ENCODE peak calls at places on chromosomes 4 and X, in six cellular contexts. M is ovary, A is AG04450, K is uterus, L is GM23338, X is AG09309. F is an unnamed sample.

GRCh38 chr4:38154681-38155588 is 194.7 kb downstream of the PTTG2 start:
- DNase-seq in M (no peak), K (no peak), A (no peak), X (no peak), L (no peak), F (no peak)

GRCh38 chr4:63556332-63556731 is 852.9 kb downstream of the TECRL start:
- DNase-seq in L (peak), X (no peak), K (no peak), A (no peak), M (no peak), F (no peak)

GRCh38 chr4:112031712-112032328 is 113.4 kb upstream of the FAM241A start:
- DNase-seq in X (peak), M (no peak), A (peak), L (peak), K (no peak), F (peak)

GRCh38 chrX:13937370-13938052 is 92.2 kb downstream of the GEMIN8 start:
- DNase-seq in L (no peak), M (no peak), A (no peak), K (no peak), X (peak), F (no peak)

GRCh38 chrX:41481264-41482109 is 34.3 kb downstream of the NYX start:
- DNase-seq in M (no peak), X (no peak), A (no peak), L (peak), K (no peak), F (no peak)

GRCh38 chr4:6674500-6675149 is 19.1 kb upstream of the S100P start:
- DNase-seq in A (no peak), M (no peak), K (no peak), L (peak), X (no peak), F (no peak)

GRCh38 chr4:109410776-109411175 is 22.8 kb upstream of the SEC24B start:
- DNase-seq in L (peak), X (no peak), M (no peak), A (no peak), K (no peak), F (no peak)

GRCh38 chr4:150181536-150181935 is 103.3 kb downstream of the DCLK2 start:
- DNase-seq in A (no peak), M (no peak), K (no peak), X (no peak), L (peak), F (no peak)

GRCh38 chr4:169841776-169842175 is 84.0 kb upstream of the HPF1 start:
- DNase-seq in L (no peak), M (no peak), X (no peak), A (no peak), K (no peak), F (no peak)

GRCh38 chr4:112145820-112146813 is 863 bp downstream of the FAM241A start:
- DNase-seq in L (peak), A (no peak), K (peak), X (no peak), M (peak), F (no peak)

GRCh38 chr4:77586953-77587383 is 18.7 kb upstream of the CXCL13 start:
- DNase-seq in M (no peak), K (no peak), X (no peak), L (no peak), A (no peak), F (no peak)

GRCh38 chr4:83905952-83906351 is 370.0 kb downstream of the GPAT3 start:
- DNase-seq in L (peak), M (no peak), A (no peak), X (no peak), K (no peak), F (no peak)

GRCh38 chr4:3346146-3346545 is 53.3 kb downstream of the RGS12 start:
- DNase-seq in A (peak), K (no peak), L (peak), X (peak), M (no peak), F (peak)

GRCh38 chr4:6634746-6635145 is 5.7 kb upstream of the MRFAP1 start:
- DNase-seq in A (no peak), L (no peak), M (no peak), K (no peak), X (no peak), F (no peak)

GRCh38 chr4:82613111-82613510 is 51.3 kb upstream of the TMEM150C start:
- DNase-seq in M (no peak), L (no peak), X (no peak), K (no peak), A (no peak), F (no peak)

DNA sequence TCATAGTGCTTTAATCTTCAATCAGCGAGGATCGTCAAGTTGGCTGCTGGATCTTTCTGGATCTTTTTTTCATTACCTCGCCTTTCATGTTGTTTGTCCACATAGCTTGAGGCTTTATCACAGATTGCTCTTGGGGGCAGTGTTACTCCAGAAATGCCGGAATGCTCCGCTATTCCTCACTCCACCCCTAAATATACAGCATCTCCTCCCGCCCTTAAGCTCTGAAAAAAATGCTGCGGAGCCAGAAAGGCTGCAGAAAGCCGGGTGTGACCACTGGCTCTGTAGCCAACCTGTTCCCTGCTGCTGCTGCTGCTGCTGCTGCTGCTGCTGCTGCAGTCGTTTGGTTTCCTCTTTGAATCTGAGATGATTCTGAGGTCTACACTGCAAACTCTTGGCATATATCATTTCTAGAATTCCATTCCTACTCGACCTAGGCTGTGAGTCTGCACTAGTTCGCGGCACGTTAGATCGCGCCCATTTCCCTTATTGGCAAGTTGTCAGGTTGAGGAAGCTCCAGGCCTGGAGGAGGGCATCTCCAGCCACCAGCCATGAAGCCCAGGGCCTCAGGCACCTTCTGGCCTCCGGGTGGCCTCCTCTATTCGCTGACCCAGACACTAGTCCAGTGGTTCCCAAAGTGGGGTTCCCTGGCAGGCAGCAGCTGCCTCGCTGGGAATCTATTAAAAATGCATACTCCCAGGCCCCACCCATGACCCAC is 34.2 kb downstream of the WDR13 start:
- DNase-seq in M (peak), L (peak), K (peak), X (peak), A (peak), F (peak)
- TF ChIP-seq CTCF in M (peak), L (peak), K (peak), X (peak), A (peak), F (peak)

GRCh38 chr4:120722655-120723054 is 199.9 kb downstream of the PRDM5 start:
- DNase-seq in A (no peak), L (no peak), K (no peak), X (no peak), M (no peak), F (no peak)
- H3K4me3 ChIP-seq in A (no peak), L (no peak), K (no peak), X (no peak), M (no peak), F (no peak)

GRCh38 chrX:124018031-124018430 is 56.5 kb downstream of the STAG2 start:
- DNase-seq in L (no peak), A (no peak), K (no peak), X (no peak), M (no peak), F (no peak)
- TF ChIP-seq CTCF in L (no peak), A (peak), K (no peak), X (peak), M (no peak), F (peak)

DNA sequence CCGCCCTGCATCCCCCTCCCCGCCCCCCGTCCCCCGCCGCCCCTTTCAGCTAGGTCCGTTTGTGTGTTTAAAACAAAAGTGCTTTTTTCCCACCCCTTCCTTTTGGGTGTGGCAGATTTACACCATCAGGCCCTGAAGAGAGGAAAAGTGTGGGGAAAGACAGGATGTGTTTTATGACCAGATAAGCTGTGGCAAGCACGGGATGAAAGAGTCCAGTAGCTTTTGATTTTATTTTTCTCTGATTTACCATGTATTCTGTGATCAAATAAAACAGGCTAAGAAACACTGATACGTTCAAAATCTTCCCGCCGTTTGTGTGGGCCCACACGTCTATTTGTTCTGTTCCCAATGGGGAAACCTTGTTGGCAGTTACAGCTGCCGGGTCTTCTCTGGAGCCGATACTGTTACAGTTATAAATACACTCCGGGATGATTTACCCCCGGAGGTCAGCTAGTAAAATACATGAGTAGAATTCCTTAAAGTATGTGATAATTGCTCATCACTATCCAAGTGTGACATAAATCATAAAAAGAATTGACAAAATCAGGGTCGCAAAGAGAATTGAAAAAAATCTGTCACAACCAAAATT is 10.8 kb downstream of the LRP2BP start:
- DNase-seq in A (no peak), K (no peak), X (no peak), L (peak), M (no peak), F (no peak)
- H3K4me3 ChIP-seq in A (no peak), K (no peak), X (no peak), L (no peak), M (no peak), F (no peak)

GRCh38 chr4:18020671-18021469 is 685 bp downstream of the LCORL start:
- DNase-seq in M (peak), K (peak), X (peak), L (peak), A (peak), F (peak)
- TF ChIP-seq CTCF in M (no peak), K (no peak), X (no peak), L (no peak), A (no peak), F (no peak)

F was measured in epithelial cell of proximal tubule.